ENCODE peak calls at places on chromosome X, in eight cellular contexts. I, D, C, X, Q, M, J and N are unnamed samples.
A peak's percentile ranks its signal among the peaks of the same experiment; 100 is the strongest.

GRCh38 chrX:120464409-120464808 is 4.7 kb downstream of the LAMP2 start:
- DNase-seq in I (no peak), D (no peak), C (no peak), X (no peak), Q (no peak), M (no peak), J (no peak), N (no peak)

GRCh38 chrX:141415889-141416288 is 168.6 kb downstream of the SPANXA1 start:
- DNase-seq in I (no peak), D (no peak), C (no peak), X (no peak), Q (no peak), M (no peak), J (no peak), N (no peak)

GRCh38 chrX:63434665-63435064 is 83.5 kb upstream of the SPIN4 start:
- DNase-seq in I (no peak), D (no peak), C (no peak), X (no peak), Q (no peak), M (no peak), J (no peak), N (peak; percentile 4)

GRCh38 chrX:17563515-17563914 is 173.8 kb upstream of the SCML1 start:
- DNase-seq in I (no peak), D (no peak), C (no peak), X (no peak), Q (no peak), M (no peak), J (no peak), N (no peak)

GRCh38 chrX:9312922-9313867 is 151.7 kb upstream of the TBL1X start:
- DNase-seq in I (peak; percentile 31), D (peak; percentile 21), C (peak; percentile 92), X (peak; percentile 57), Q (peak; percentile 69), M (peak; percentile 36), J (peak; percentile 63), N (peak; percentile 5)

GRCh38 chrX:15744181-15744867 is 6.3 kb downstream of the CA5B start:
- DNase-seq in I (no peak), D (no peak), C (no peak), X (no peak), Q (no peak), M (peak; percentile 22), J (no peak), N (no peak)

GRCh38 chrX:133444196-133444595 is 28.9 kb upstream of the GPC4 start:
- DNase-seq in I (no peak), D (no peak), C (no peak), X (no peak), Q (no peak), M (no peak), J (no peak), N (no peak)

GRCh38 chrX:18390941-18391538 is 34.4 kb upstream of the CDKL5 start:
- DNase-seq in I (peak; percentile 63), D (peak; percentile 34), C (peak; percentile 89), X (peak; percentile 50), Q (peak; percentile 66), M (peak; percentile 45), J (peak; percentile 65), N (peak; percentile 50)

GRCh38 chrX:10483191-10483808 is 137.1 kb downstream of the MID1 start:
- DNase-seq in I (no peak), D (no peak), C (no peak), X (no peak), Q (no peak), M (no peak), J (no peak), N (no peak)

GRCh38 chrX:68808686-68809357 is 20.0 kb upstream of the EFNB1 start:
- DNase-seq in I (no peak), D (no peak), C (no peak), X (no peak), Q (no peak), M (no peak), J (no peak), N (no peak)

GRCh38 chrX:74353984-74354383 is 50.0 kb downstream of the ZCCHC13 start:
- DNase-seq in I (no peak), D (no peak), C (no peak), X (no peak), Q (no peak), M (no peak), J (no peak), N (no peak)

GRCh38 chrX:95505721-95506120 is 1178.9 kb upstream of the DIAPH2 start:
- DNase-seq in I (no peak), D (no peak), C (no peak), X (no peak), Q (no peak), M (no peak), J (no peak), N (peak; percentile 5)

GRCh38 chrX:114626323-114626722 is 42.4 kb downstream of the HTR2C start:
- DNase-seq in I (peak; percentile 10), D (no peak), C (no peak), X (no peak), Q (no peak), M (no peak), J (no peak), N (no peak)
- TF ChIP-seq CTCF in I (peak; percentile 50), D (peak; percentile 77), C (no peak), X (peak; percentile 41), Q (peak; percentile 9), M (peak; percentile 22), J (peak; percentile 27), N (peak; percentile 52)

GRCh38 chrX:154594491-154594890 is 9.6 kb downstream of the CTAG1A start:
- DNase-seq in I (no peak), D (no peak), C (no peak), X (no peak), Q (no peak), M (no peak), J (no peak), N (no peak)

GRCh38 chrX:154597221-154597620 is 12.3 kb downstream of the CTAG1A start:
- DNase-seq in I (no peak), D (no peak), C (no peak), X (no peak), Q (no peak), M (no peak), J (no peak), N (no peak)

GRCh38 chrX:154595559-154595958 is 10.6 kb downstream of the CTAG1A start:
- DNase-seq in I (no peak), D (no peak), C (no peak), X (no peak), Q (no peak), M (no peak), J (no peak), N (no peak)

GRCh38 chrX:154598656-154599055 is 13.7 kb downstream of the CTAG1A start:
- DNase-seq in I (no peak), D (no peak), C (no peak), X (no peak), Q (no peak), M (no peak), J (no peak), N (no peak)

DNA sequence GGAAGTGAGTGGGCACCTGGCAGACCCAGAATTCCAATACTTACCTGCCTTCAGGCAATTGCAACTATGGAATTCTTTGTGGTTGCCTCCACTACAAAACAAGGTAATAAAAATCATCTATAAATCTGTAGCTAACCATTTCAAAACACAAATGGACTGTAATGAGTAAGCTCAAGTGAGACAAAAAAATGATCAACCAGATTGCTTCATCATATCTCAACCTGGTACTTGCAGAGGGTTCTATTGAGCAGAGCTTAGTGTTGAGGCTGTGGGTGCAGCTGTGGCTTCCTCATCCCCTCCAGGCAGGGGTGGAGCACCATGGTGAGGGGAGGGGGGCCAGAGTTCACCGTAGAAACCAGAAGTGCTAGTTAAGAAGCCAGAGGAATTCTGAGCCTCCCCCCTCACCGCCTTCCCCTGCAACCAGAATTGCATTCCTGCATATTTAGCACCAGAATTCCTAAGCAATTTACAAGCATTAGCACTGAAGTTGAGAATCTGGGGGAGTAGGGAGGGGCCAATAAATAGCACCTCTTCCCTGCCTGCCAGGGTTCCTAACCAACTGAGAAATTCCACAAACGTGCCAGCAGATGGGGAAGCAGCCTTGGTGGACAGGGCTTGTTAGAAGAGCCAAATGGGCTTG is 11.5 kb downstream of the CTAG1A start:
- DNase-seq in I (no peak), D (no peak), C (no peak), X (no peak), Q (no peak), M (no peak), J (no peak), N (no peak)
- TF ChIP-seq CTCF in I (no peak), D (no peak), C (no peak), X (no peak), Q (no peak), M (no peak), J (no peak), N (no peak)

GRCh38 chrX:153649178-153649914 is 2.3 kb downstream of the DUSP9 start:
- DNase-seq in I (peak; percentile 87), D (no peak), C (peak; percentile 77), X (peak; percentile 46), Q (peak; percentile 70), M (no peak), J (peak; percentile 27), N (peak; percentile 38)
- TF ChIP-seq CTCF in I (peak; percentile 67), D (peak; percentile 55), C (no peak), X (peak; percentile 51), Q (peak; percentile 41), M (peak; percentile 19), J (no peak), N (no peak)

DNA sequence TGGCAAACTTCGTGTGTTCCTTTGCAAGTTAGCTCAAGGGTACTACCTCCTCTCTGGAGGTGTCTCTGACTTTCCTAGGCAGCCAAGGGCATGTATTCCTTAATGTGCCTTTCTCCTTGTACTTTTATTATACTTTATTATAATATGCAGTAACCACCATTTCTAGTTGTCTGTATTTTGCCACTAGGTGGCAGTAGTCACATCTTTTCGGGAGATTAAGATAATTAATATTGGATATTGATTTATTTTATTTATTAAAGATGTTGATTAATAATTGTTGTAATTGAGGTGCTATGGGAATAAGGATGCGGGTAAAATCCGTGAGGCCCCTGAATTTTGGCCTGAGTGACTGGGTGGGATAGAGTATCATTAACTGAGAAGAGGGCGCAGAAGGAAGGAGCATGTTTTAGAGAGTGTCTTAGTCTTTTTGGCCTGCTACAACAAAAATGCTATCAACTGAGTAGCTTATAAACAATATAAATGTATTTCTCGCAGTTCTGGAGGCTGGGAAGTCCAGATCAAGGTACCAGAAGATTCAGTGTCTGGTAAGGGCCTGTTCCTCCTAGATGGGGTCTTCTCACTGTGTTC is 153.3 kb downstream of the TMEM164 start:
- DNase-seq in I (no peak), D (no peak), C (no peak), X (no peak), Q (no peak), M (no peak), J (no peak), N (no peak)
- TF ChIP-seq CTCF in I (peak; percentile 40), D (peak; percentile 71), C (peak; percentile 11), X (peak; percentile 49), Q (peak; percentile 43), M (peak; percentile 44), J (no peak), N (peak; percentile 48)

DNA sequence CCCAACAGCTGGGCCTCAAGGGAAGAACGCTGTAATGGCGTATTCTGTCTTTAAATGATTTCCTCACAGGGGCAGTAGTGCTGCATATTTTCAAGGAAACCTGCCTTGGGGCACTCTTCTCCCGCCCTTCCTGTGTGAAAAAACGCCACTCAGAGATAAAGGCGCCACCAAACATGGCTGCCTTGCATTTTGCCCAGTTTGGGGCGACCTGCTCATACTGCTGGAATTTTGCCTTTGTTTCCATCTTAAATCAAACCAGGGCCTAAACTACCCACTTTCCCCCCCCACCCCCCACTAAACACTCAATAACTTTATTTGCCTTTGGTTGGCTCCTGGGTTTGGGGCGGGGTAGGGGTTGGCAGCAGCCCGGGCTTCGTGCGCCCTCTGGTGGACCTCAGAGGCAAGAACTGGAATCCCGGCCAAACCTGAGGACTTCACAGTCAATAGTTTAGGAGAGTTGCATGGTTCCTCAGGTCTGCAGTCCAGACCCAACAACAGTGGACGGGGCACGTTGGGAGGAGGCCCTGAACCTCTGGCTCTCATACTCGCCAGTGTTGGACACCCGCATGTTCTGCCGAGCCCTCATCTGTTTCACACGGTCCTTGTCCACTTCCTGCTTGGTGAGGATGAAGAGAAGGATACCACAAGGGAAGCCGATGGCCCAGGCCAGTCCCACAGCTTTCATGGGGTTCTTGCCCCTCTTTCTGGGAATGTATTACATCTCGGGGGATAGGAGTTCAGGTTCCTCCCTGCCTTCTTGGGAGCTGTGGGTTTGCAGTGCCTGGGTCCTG is 220.1 kb upstream of the STK26 start:
- DNase-seq in I (peak; percentile 55), D (no peak), C (peak; percentile 89), X (no peak), Q (no peak), M (peak; percentile 47), J (no peak), N (no peak)
- TF ChIP-seq CTCF in I (peak; percentile 79), D (no peak), C (no peak), X (peak; percentile 67), Q (peak; percentile 25), M (peak; percentile 59), J (no peak), N (no peak)